ENCODE peak calls at places on chromosomes 11 and 22, in four cellular contexts. G is testis, R is aorta, M is SK-N-DZ. J is an unnamed sample.

GRCh38 chr22:45502215-45503070 is at the start of gene FBLN1:
- DNase-seq in G (no peak), M (peak; percentile 72), R (peak; percentile 65), J (peak; percentile 4)

GRCh38 chr11:84780689-84781293 is 846.4 kb downstream of the DLG2 start:
- DNase-seq in G (no peak), R (no peak), M (peak; percentile 16), J (peak; percentile 29)

GRCh38 chr11:68843052-68843561 is 1.4 kb upstream of the CPT1A start:
- DNase-seq in M (no peak), R (peak; percentile 63), G (no peak), J (no peak)

GRCh38 chr11:3123316-3123715 is 41.8 kb downstream of the OSBPL5 start:
- DNase-seq in R (peak; percentile 82), G (peak; percentile 85), M (no peak), J (peak; percentile 58)

GRCh38 chr11:116647305-116648080 is 125.3 kb downstream of the BUD13 start:
- DNase-seq in R (no peak), M (no peak), G (no peak), J (no peak)

GRCh38 chr11:36249271-36249670 is 40.0 kb downstream of the COMMD9 start:
- DNase-seq in M (no peak), G (peak; percentile 16), R (no peak), J (no peak)

GRCh38 chr11:68867067-68867466 is 25.4 kb upstream of the CPT1A start:
- DNase-seq in G (no peak), M (no peak), R (no peak), J (no peak)

GRCh38 chr22:33299245-33299956 is 241.2 kb upstream of the SYN3 start:
- DNase-seq in R (no peak), M (no peak), G (no peak), J (no peak)

GRCh38 chr22:50306753-50307749 is at the start of gene PLXNB2:
- DNase-seq in M (peak; percentile 81), G (peak; percentile 86), R (peak; percentile 90), J (peak; percentile 80)

GRCh38 chr11:78595431-78596130 is 20.9 kb upstream of the NARS2 start:
- DNase-seq in G (no peak), M (peak; percentile 49), R (no peak), J (no peak)

GRCh38 chr11:124732230-124732629 is 7.5 kb upstream of the NRGN start:
- DNase-seq in G (peak; percentile 27), M (no peak), R (no peak), J (no peak)

GRCh38 chr11:111012497-111012896 is 233.0 kb upstream of the POU2AF2 start:
- DNase-seq in G (no peak), R (no peak), M (no peak), J (no peak)

GRCh38 chr11:27248430-27249207 is 114.4 kb downstream of the CCDC34 start:
- DNase-seq in M (no peak), G (no peak), R (no peak), J (no peak)

GRCh38 chr11:70948855-70949551 is 303.4 kb downstream of the SHANK2 start:
- DNase-seq in M (no peak), G (no peak), R (no peak), J (peak; percentile 95)

GRCh38 chr22:19554834-19555404 is 30.7 kb upstream of the CLDN5 start:
- DNase-seq in M (no peak), G (no peak), R (no peak), J (no peak)

GRCh38 chr11:123509737-123510578 is 79.9 kb downstream of the GRAMD1B start:
- DNase-seq in R (no peak), M (peak; percentile 86), G (no peak), J (no peak)

GRCh38 chr22:31253949-31254348 is 38.3 kb downstream of the PIK3IP1 start:
- DNase-seq in M (no peak), G (no peak), R (no peak), J (no peak)

GRCh38 chr11:68345776-68346728 is 33.7 kb downstream of the LRP5 start:
- DNase-seq in R (peak; percentile 51), G (no peak), M (no peak), J (no peak)

GRCh38 chr11:33829430-33830141 is 55.3 kb upstream of the FBXO3 start:
- DNase-seq in M (peak; percentile 69), R (peak; percentile 62), G (peak; percentile 71), J (peak; percentile 42)

GRCh38 chr11:70503201-70503877 is 105.0 kb downstream of the CTTN start:
- DNase-seq in G (no peak), R (peak; percentile 39), M (no peak), J (peak; percentile 67)

GRCh38 chr11:107587306-107587979 is 3.5 kb upstream of the ELMOD1 start:
- DNase-seq in R (no peak), M (no peak), G (no peak), J (no peak)

GRCh38 chr11:73201249-73201648 is 16.8 kb upstream of the P2RY2 start:
- DNase-seq in R (peak; percentile 41), M (no peak), G (no peak), J (no peak)

GRCh38 chr11:12687740-12688139 is 13.5 kb downstream of the TEAD1 start:
- DNase-seq in G (no peak), R (no peak), M (no peak), J (no peak)

GRCh38 chr11:18394928-18395734 is 768 bp downstream of the LDHA start:
- DNase-seq in M (peak; percentile 23), R (no peak), G (peak; percentile 36), J (peak; percentile 11)

GRCh38 chr11:27722117-27722844 is 22.0 kb upstream of the BDNF start:
- DNase-seq in M (peak; percentile 24), R (no peak), G (no peak), J (no peak)

GRCh38 chr11:28537822-28538221 is 429.6 kb downstream of the METTL15 start:
- DNase-seq in R (no peak), G (no peak), M (no peak), J (no peak)

GRCh38 chr11:17389957-17390649 is 1.6 kb upstream of the KCNJ11 start:
- DNase-seq in G (no peak), M (no peak), R (no peak), J (no peak)

GRCh38 chr11:110056956-110057355 is 36.2 kb upstream of the ZC3H12C start:
- DNase-seq in R (no peak), G (no peak), M (no peak), J (no peak)

GRCh38 chr22:23154461-23154860 is 9.2 kb downstream of the RAB36 start:
- DNase-seq in G (no peak), M (no peak), R (no peak), J (no peak)

GRCh38 chr11:117282956-117283355 is 8.2 kb upstream of the BACE1-AS start:
- DNase-seq in G (no peak), M (no peak), R (no peak), J (no peak)

GRCh38 chr11:132054822-132055221 is 684.4 kb downstream of the NTM start:
- DNase-seq in R (no peak), M (no peak), G (no peak), J (no peak)

GRCh38 chr22:37581534-37581933 is 1.6 kb upstream of the LGALS2 start:
- DNase-seq in G (no peak), M (no peak), R (peak; percentile 84), J (no peak)

GRCh38 chr11:21225860-21226259 is 556.5 kb downstream of the NELL1 start:
- DNase-seq in G (no peak), R (no peak), M (no peak), J (no peak)

GRCh38 chr22:39364646-39365405 is 15.0 kb downstream of the SYNGR1 start:
- DNase-seq in G (no peak), M (no peak), R (no peak), J (no peak)

GRCh38 chr11:110121204-110121603 is 28.0 kb downstream of the ZC3H12C start:
- DNase-seq in G (no peak), M (no peak), R (no peak), J (no peak)